ENCODE peak calls at places on chromosome 6, in ten cellular contexts. C is left ventricle myocardium inferior, B is HCT116, M is PC-3, E is spleen, K is IMR-90, J is sigmoid colon, V is RWPE1, D is left lung, Y is HFFc6. R is an unnamed sample.

GRCh38 chr6:143397229-143398222 is 53.0 kb downstream of the ADAT2 start:
- DNase-seq in E (no peak), K (peak; percentile 46), Y (peak; percentile 36), M (peak; percentile 92), C (no peak), B (peak; percentile 42), J (no peak), D (peak; percentile 75), V (peak; percentile 99), R (peak; percentile 48)

GRCh38 chr6:144746902-144747469 is 461.9 kb downstream of the UTRN start:
- DNase-seq in K (no peak), M (no peak), E (no peak), Y (no peak), D (no peak), B (no peak), C (no peak), J (no peak), V (no peak), R (no peak)

GRCh38 chr6:72272958-72273357 is 348.9 kb upstream of the KCNQ5 start:
- DNase-seq in C (no peak), D (no peak), Y (peak; percentile 8), V (no peak), K (peak; percentile 73), E (no peak), B (no peak), M (no peak), J (no peak), R (no peak)

GRCh38 chr6:157343732-157344131 is 20.4 kb upstream of the TMEM242 start:
- DNase-seq in D (no peak), B (no peak), Y (no peak), K (no peak), M (no peak), V (no peak), J (no peak), E (no peak), C (no peak), R (no peak)

GRCh38 chr6:41714556-41715273 is 20.7 kb downstream of the TFEB start:
- DNase-seq in M (no peak), C (no peak), V (no peak), E (no peak), B (no peak), Y (no peak), D (no peak), K (no peak), J (no peak), R (no peak)

GRCh38 chr6:164154588-164154987 is 740.1 kb downstream of the QKI start:
- DNase-seq in M (no peak), B (no peak), D (no peak), C (no peak), V (no peak), K (no peak), E (no peak), J (no peak), Y (no peak), R (no peak)

GRCh38 chr6:14079433-14079832 is 38.1 kb upstream of the CD83 start:
- DNase-seq in B (no peak), M (peak; percentile 36), K (peak; percentile 53), E (no peak), D (no peak), V (peak; percentile 19), Y (no peak), J (no peak), C (peak; percentile 47), R (no peak)

GRCh38 chr6:153563001-153563400 is 431.9 kb upstream of the RGS17 start:
- DNase-seq in Y (no peak), C (no peak), J (no peak), D (no peak), B (peak; percentile 8), M (peak; percentile 24), V (no peak), K (no peak), E (no peak), R (no peak)

GRCh38 chr6:57068066-57068465 is 21.6 kb downstream of the KIAA1586 start:
- DNase-seq in C (no peak), K (peak; percentile 57), J (no peak), M (no peak), V (no peak), Y (no peak), D (no peak), E (no peak), B (no peak), R (no peak)

GRCh38 chr6:6758915-6759654 is 170.6 kb downstream of the LY86 start:
- DNase-seq in D (peak; percentile 63), C (no peak), E (no peak), M (peak; percentile 61), V (peak; percentile 21), K (peak; percentile 61), Y (peak; percentile 58), J (peak; percentile 72), B (peak; percentile 32), R (no peak)

DNA sequence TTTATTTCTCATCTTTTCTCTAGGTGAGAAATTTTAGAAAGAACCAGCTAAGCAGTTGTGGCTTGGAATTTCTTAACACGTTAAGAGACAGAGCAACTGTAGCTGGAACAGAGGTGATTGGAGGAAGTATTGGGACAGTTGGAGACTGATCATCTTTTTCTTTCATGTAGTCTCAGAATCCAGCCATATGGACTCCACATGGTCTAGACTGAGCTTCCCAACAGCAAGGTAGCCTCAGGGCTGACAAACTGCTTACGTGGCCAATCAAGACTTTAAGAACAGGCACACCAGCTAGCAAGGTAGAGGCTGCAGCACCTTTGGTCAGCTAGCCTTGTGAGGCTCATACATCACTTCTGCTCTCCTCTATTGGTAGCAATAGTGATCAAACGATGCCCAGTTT is 590.5 kb upstream of the SLC35B3 start:
- DNase-seq in V (no peak), M (no peak), E (no peak), B (no peak), J (no peak), K (no peak), D (no peak), C (no peak), Y (no peak), R (no peak)
- TF ChIP-seq CTCF in V (no peak), M (no peak), E (no peak), B (no peak), J (no peak), K (no peak), D (no peak), C (no peak), Y (no peak), R (no peak)

GRCh38 chr6:44004136-44004535 is 123.1 kb downstream of the MRPL14 start:
- DNase-seq in K (no peak), E (no peak), Y (no peak), D (peak; percentile 19), M (no peak), J (no peak), V (no peak), B (no peak), C (no peak), R (no peak)
- TF ChIP-seq CTCF in K (no peak), E (no peak), Y (no peak), D (no peak), M (no peak), J (no peak), V (no peak), B (no peak), C (no peak), R (no peak)

GRCh38 chr6:148154648-148155047 is 188.0 kb upstream of the SASH1 start:
- DNase-seq in V (no peak), J (no peak), M (no peak), C (no peak), Y (no peak), K (no peak), B (no peak), E (no peak), D (no peak), R (no peak)
- TF ChIP-seq CTCF in V (no peak), J (no peak), M (no peak), C (no peak), Y (no peak), K (no peak), B (no peak), E (no peak), D (no peak), R (no peak)

GRCh38 chr6:111805511-111806181 is 67.6 kb downstream of the FYN start:
- DNase-seq in Y (peak; percentile 62), C (no peak), K (peak; percentile 85), E (no peak), V (no peak), J (no peak), M (peak; percentile 65), B (no peak), D (no peak), R (no peak)

GRCh38 chr6:111802720-111803119 is 70.5 kb downstream of the FYN start:
- DNase-seq in M (no peak), V (no peak), B (no peak), C (no peak), E (no peak), J (no peak), K (no peak), Y (no peak), D (no peak), R (no peak)

GRCh38 chr6:111803384-111803783 is 69.9 kb downstream of the FYN start:
- DNase-seq in J (no peak), K (no peak), C (no peak), M (no peak), Y (no peak), E (no peak), B (no peak), V (no peak), D (no peak), R (no peak)

GRCh38 chr6:111803804-111804203 is 69.4 kb downstream of the FYN start:
- DNase-seq in J (no peak), Y (no peak), E (no peak), V (no peak), B (no peak), K (peak; percentile 90), C (no peak), D (no peak), M (no peak), R (no peak)

GRCh38 chr6:111804627-111805235 is 68.5 kb downstream of the FYN start:
- DNase-seq in D (no peak), B (no peak), K (peak; percentile 74), V (no peak), E (no peak), Y (peak; percentile 43), M (no peak), C (no peak), J (no peak), R (peak; percentile 73)
- TF ChIP-seq CTCF in D (no peak), B (no peak), K (peak; percentile 37), V (no peak), E (no peak), Y (peak; percentile 42), M (no peak), C (no peak), J (no peak), R (no peak)

R was measured in natural killer cell.